ENCODE peak calls at places on chromosomes 1 and 21, in five cellular contexts. One of them, this sample, is unnamed.

GRCh38 chr1:164702216-164702615 is 143.2 kb downstream of the PBX1 start:
- DNase-seq in iris pigment epithelial cell: peak
- DNase-seq in CD4-positive, alpha-beta memory T cell: no peak
- DNase-seq in left cardiac atrium: no peak
- DNase-seq in upper lobe of right lung: no peak
- DNase-seq in this sample: no peak

GRCh38 chr1:84379128-84379527 is 19.2 kb upstream of the DNASE2B start:
- DNase-seq in iris pigment epithelial cell: peak
- DNase-seq in CD4-positive, alpha-beta memory T cell: no peak
- DNase-seq in left cardiac atrium: no peak
- DNase-seq in upper lobe of right lung: no peak
- DNase-seq in this sample: no peak

GRCh38 chr1:216045400-216045799 is 377.8 kb downstream of the USH2A start:
- DNase-seq in iris pigment epithelial cell: peak
- DNase-seq in CD4-positive, alpha-beta memory T cell: no peak
- DNase-seq in left cardiac atrium: no peak
- DNase-seq in upper lobe of right lung: no peak
- DNase-seq in this sample: no peak

GRCh38 chr1:112881742-112882127 is 74.3 kb downstream of the SLC16A1 start:
- DNase-seq in iris pigment epithelial cell: no peak
- DNase-seq in CD4-positive, alpha-beta memory T cell: no peak
- DNase-seq in left cardiac atrium: no peak
- DNase-seq in upper lobe of right lung: no peak
- DNase-seq in this sample: no peak

GRCh38 chr1:30452925-30453324 is 270.5 kb downstream of the MATN1 start:
- DNase-seq in iris pigment epithelial cell: no peak
- DNase-seq in CD4-positive, alpha-beta memory T cell: no peak
- DNase-seq in left cardiac atrium: no peak
- DNase-seq in upper lobe of right lung: peak
- DNase-seq in this sample: no peak

GRCh38 chr1:92043621-92044020 is 13.8 kb downstream of the EPHX4 start:
- DNase-seq in iris pigment epithelial cell: no peak
- DNase-seq in CD4-positive, alpha-beta memory T cell: no peak
- DNase-seq in left cardiac atrium: no peak
- DNase-seq in upper lobe of right lung: no peak
- DNase-seq in this sample: no peak

GRCh38 chr21:43692949-43693348 is 26.0 kb upstream of the PDXK start:
- DNase-seq in iris pigment epithelial cell: no peak
- DNase-seq in CD4-positive, alpha-beta memory T cell: no peak
- DNase-seq in left cardiac atrium: no peak
- DNase-seq in upper lobe of right lung: peak
- DNase-seq in this sample: no peak

GRCh38 chr1:174157157-174157806 is 2.0 kb upstream of the RABGAP1L start:
- DNase-seq in iris pigment epithelial cell: no peak
- DNase-seq in CD4-positive, alpha-beta memory T cell: no peak
- DNase-seq in left cardiac atrium: no peak
- DNase-seq in upper lobe of right lung: no peak
- DNase-seq in this sample: peak

GRCh38 chr21:15741510-15741909 is 11.7 kb downstream of the USP25 start:
- DNase-seq in iris pigment epithelial cell: peak
- DNase-seq in CD4-positive, alpha-beta memory T cell: no peak
- DNase-seq in left cardiac atrium: no peak
- DNase-seq in upper lobe of right lung: no peak
- DNase-seq in this sample: no peak

GRCh38 chr1:62529227-62529626 is 68.1 kb upstream of the ANGPTL3 start:
- DNase-seq in iris pigment epithelial cell: no peak
- DNase-seq in CD4-positive, alpha-beta memory T cell: no peak
- DNase-seq in left cardiac atrium: no peak
- DNase-seq in upper lobe of right lung: no peak
- DNase-seq in this sample: no peak

GRCh38 chr1:192527950-192528349 is 47.6 kb upstream of the RGS1 start:
- DNase-seq in iris pigment epithelial cell: no peak
- DNase-seq in CD4-positive, alpha-beta memory T cell: no peak
- DNase-seq in left cardiac atrium: no peak
- DNase-seq in upper lobe of right lung: no peak
- DNase-seq in this sample: no peak

GRCh38 chr1:91022518-91022929 is 689 bp upstream of the ZNF644 start:
- DNase-seq in iris pigment epithelial cell: no peak
- DNase-seq in CD4-positive, alpha-beta memory T cell: no peak
- DNase-seq in left cardiac atrium: no peak
- DNase-seq in upper lobe of right lung: no peak
- DNase-seq in this sample: no peak

GRCh38 chr21:38649120-38649519 is 150.8 kb upstream of the ERG start:
- DNase-seq in iris pigment epithelial cell: no peak
- DNase-seq in CD4-positive, alpha-beta memory T cell: no peak
- DNase-seq in left cardiac atrium: no peak
- DNase-seq in upper lobe of right lung: no peak
- DNase-seq in this sample: no peak

GRCh38 chr1:177170756-177171535 is at the start of gene BRINP2:
- DNase-seq in iris pigment epithelial cell: peak
- DNase-seq in CD4-positive, alpha-beta memory T cell: no peak
- DNase-seq in left cardiac atrium: peak
- DNase-seq in upper lobe of right lung: peak
- DNase-seq in this sample: no peak

GRCh38 chr1:6317101-6317760 is 56.3 kb upstream of the GPR153 start:
- DNase-seq in iris pigment epithelial cell: peak
- DNase-seq in CD4-positive, alpha-beta memory T cell: no peak
- DNase-seq in left cardiac atrium: no peak
- DNase-seq in upper lobe of right lung: no peak
- DNase-seq in this sample: no peak

GRCh38 chr1:113860891-113861290 is 10.6 kb downstream of the PTPN22 start:
- DNase-seq in iris pigment epithelial cell: peak
- DNase-seq in CD4-positive, alpha-beta memory T cell: no peak
- DNase-seq in left cardiac atrium: no peak
- DNase-seq in upper lobe of right lung: no peak
- DNase-seq in this sample: no peak

GRCh38 chr1:209546390-209547080 is 37.0 kb upstream of the CAMK1G start:
- DNase-seq in iris pigment epithelial cell: no peak
- DNase-seq in CD4-positive, alpha-beta memory T cell: no peak
- DNase-seq in left cardiac atrium: no peak
- DNase-seq in upper lobe of right lung: no peak
- DNase-seq in this sample: no peak

GRCh38 chr1:156445789-156446263 is 54.7 kb downstream of the MEF2D start:
- DNase-seq in iris pigment epithelial cell: peak
- DNase-seq in CD4-positive, alpha-beta memory T cell: peak
- DNase-seq in left cardiac atrium: peak
- DNase-seq in upper lobe of right lung: peak
- DNase-seq in this sample: peak

GRCh38 chr1:41662656-41663437 is 178.4 kb upstream of the EDN2 start:
- DNase-seq in iris pigment epithelial cell: peak
- DNase-seq in CD4-positive, alpha-beta memory T cell: peak
- DNase-seq in left cardiac atrium: peak
- DNase-seq in upper lobe of right lung: peak
- DNase-seq in this sample: no peak

GRCh38 chr1:94745742-94746141 is 74.4 kb upstream of the SLC44A3 start:
- DNase-seq in iris pigment epithelial cell: no peak
- DNase-seq in CD4-positive, alpha-beta memory T cell: no peak
- DNase-seq in left cardiac atrium: no peak
- DNase-seq in upper lobe of right lung: no peak
- DNase-seq in this sample: no peak

GRCh38 chr1:68293122-68293521 is 60.8 kb upstream of the WLS start:
- DNase-seq in iris pigment epithelial cell: no peak
- DNase-seq in CD4-positive, alpha-beta memory T cell: no peak
- DNase-seq in left cardiac atrium: no peak
- DNase-seq in upper lobe of right lung: no peak
- DNase-seq in this sample: no peak

GRCh38 chr1:151311589-151312331 is 15.5 kb downstream of the PI4KB start:
- DNase-seq in iris pigment epithelial cell: peak
- DNase-seq in CD4-positive, alpha-beta memory T cell: peak
- DNase-seq in left cardiac atrium: peak
- DNase-seq in upper lobe of right lung: no peak
- DNase-seq in this sample: peak

GRCh38 chr1:2539312-2539907 is 9.3 kb upstream of the HES5 start:
- DNase-seq in iris pigment epithelial cell: no peak
- DNase-seq in CD4-positive, alpha-beta memory T cell: no peak
- DNase-seq in left cardiac atrium: no peak
- DNase-seq in upper lobe of right lung: no peak
- DNase-seq in this sample: no peak

GRCh38 chr1:107570768-107571167 is 394.2 kb downstream of the VAV3 start:
- DNase-seq in iris pigment epithelial cell: no peak
- DNase-seq in CD4-positive, alpha-beta memory T cell: no peak
- DNase-seq in left cardiac atrium: no peak
- DNase-seq in upper lobe of right lung: no peak
- DNase-seq in this sample: no peak

GRCh38 chr1:34974626-34975025 is 10.5 kb downstream of the TMEM35B start:
- DNase-seq in iris pigment epithelial cell: no peak
- DNase-seq in CD4-positive, alpha-beta memory T cell: no peak
- DNase-seq in left cardiac atrium: no peak
- DNase-seq in upper lobe of right lung: no peak
- DNase-seq in this sample: no peak

GRCh38 chr1:226063362-226064167 is 1.0 kb downstream of the H3-3A start:
- DNase-seq in iris pigment epithelial cell: peak
- DNase-seq in CD4-positive, alpha-beta memory T cell: peak
- DNase-seq in left cardiac atrium: peak
- DNase-seq in upper lobe of right lung: peak
- DNase-seq in this sample: peak

GRCh38 chr1:44628962-44629756 is 45.1 kb downstream of the TMEM53 start:
- DNase-seq in iris pigment epithelial cell: peak
- DNase-seq in CD4-positive, alpha-beta memory T cell: no peak
- DNase-seq in left cardiac atrium: no peak
- DNase-seq in upper lobe of right lung: no peak
- DNase-seq in this sample: no peak

GRCh38 chr1:179296831-179297377 is 3.3 kb downstream of the SOAT1 start:
- DNase-seq in iris pigment epithelial cell: no peak
- DNase-seq in CD4-positive, alpha-beta memory T cell: no peak
- DNase-seq in left cardiac atrium: no peak
- DNase-seq in upper lobe of right lung: no peak
- DNase-seq in this sample: no peak

GRCh38 chr1:38579056-38579455 is 280.5 kb downstream of the RRAGC start:
- DNase-seq in iris pigment epithelial cell: no peak
- DNase-seq in CD4-positive, alpha-beta memory T cell: no peak
- DNase-seq in left cardiac atrium: no peak
- DNase-seq in upper lobe of right lung: no peak
- DNase-seq in this sample: no peak

GRCh38 chr1:186152227-186152944 is 222.7 kb downstream of the TPR start:
- DNase-seq in iris pigment epithelial cell: peak
- DNase-seq in CD4-positive, alpha-beta memory T cell: no peak
- DNase-seq in left cardiac atrium: no peak
- DNase-seq in upper lobe of right lung: no peak
- DNase-seq in this sample: no peak

GRCh38 chr1:37262439-37263170 is 211.8 kb upstream of the ZC3H12A start:
- DNase-seq in iris pigment epithelial cell: no peak
- DNase-seq in CD4-positive, alpha-beta memory T cell: no peak
- DNase-seq in left cardiac atrium: no peak
- DNase-seq in upper lobe of right lung: no peak
- DNase-seq in this sample: no peak

GRCh38 chr1:212743901-212744475 is 44.3 kb upstream of the BATF3 start:
- DNase-seq in iris pigment epithelial cell: no peak
- DNase-seq in CD4-positive, alpha-beta memory T cell: no peak
- DNase-seq in left cardiac atrium: no peak
- DNase-seq in upper lobe of right lung: no peak
- DNase-seq in this sample: no peak